ENCODE peak calls at places on chromosomes 4 and X, in seven cellular contexts. E, U, I, H, Q, L and X are unnamed samples.

GRCh38 chr4:124132161-124132560 is 580.4 kb downstream of the ANKRD50 start:
- DNase-seq in U (no peak), L (no peak), I (no peak), Q (no peak), E (no peak), H (no peak), X (no peak)

GRCh38 chr4:25913056-25913850 is 767 bp upstream of the SMIM20 start:
- DNase-seq in Q (peak), H (peak), L (peak), I (no peak), E (no peak), U (peak), X (peak)

GRCh38 chrX:103330601-103331397 is 760 bp downstream of the TCEAL7 start:
- DNase-seq in U (no peak), L (no peak), Q (no peak), E (no peak), H (no peak), I (no peak), X (no peak)

GRCh38 chr4:39699676-39700409 is 1.9 kb downstream of the UBE2K start:
- DNase-seq in I (no peak), H (no peak), E (no peak), Q (no peak), L (no peak), U (no peak), X (no peak)

GRCh38 chr4:142354794-142355416 is 491.2 kb downstream of the INPP4B start:
- DNase-seq in L (no peak), Q (no peak), H (no peak), I (no peak), E (no peak), U (no peak), X (no peak)

GRCh38 chrX:133849676-133850075 is 135.7 kb downstream of the GPC3 start:
- DNase-seq in U (no peak), I (no peak), Q (no peak), H (no peak), E (no peak), L (no peak), X (no peak)

GRCh38 chr4:80989921-80990544 is 40.5 kb upstream of the BMP3 start:
- DNase-seq in H (no peak), U (no peak), Q (no peak), L (peak), I (peak), E (peak), X (no peak)

GRCh38 chrX:149540621-149541520 is at the start of gene EOLA1:
- DNase-seq in I (peak), L (peak), U (no peak), E (peak), Q (peak), H (peak), X (peak)

GRCh38 chr4:113312529-113312928 is 263.1 kb downstream of the ANK2 start:
- DNase-seq in I (no peak), U (no peak), H (no peak), E (no peak), L (no peak), Q (no peak), X (no peak)

GRCh38 chrX:2697306-2697705 is 6.2 kb downstream of the CD99 start:
- DNase-seq in I (no peak), L (no peak), Q (no peak), H (peak), E (no peak), U (no peak), X (no peak)

GRCh38 chr4:16027626-16028025 is 56.2 kb downstream of the PROM1 start:
- DNase-seq in U (no peak), I (no peak), Q (no peak), H (no peak), L (no peak), E (no peak), X (no peak)

GRCh38 chr4:24067781-24068193 is 177.9 kb upstream of the PPARGC1A start:
- DNase-seq in I (no peak), Q (peak), L (no peak), U (no peak), H (no peak), E (peak), X (no peak)

GRCh38 chrX:153953892-153954617 is 9.6 kb upstream of the RENBP start:
- DNase-seq in I (no peak), E (no peak), L (no peak), H (peak), Q (no peak), U (no peak), X (peak)

GRCh38 chrX:153600921-153601320 is 2.0 kb upstream of the CCNQ start:
- DNase-seq in E (no peak), Q (no peak), U (no peak), L (no peak), H (peak), I (no peak), X (no peak)

GRCh38 chr4:185134176-185134869 is 8.7 kb upstream of the SLC25A4 start:
- DNase-seq in L (no peak), Q (no peak), I (peak), H (no peak), E (peak), U (no peak), X (no peak)

GRCh38 chr4:173821031-173821430 is 291.0 kb upstream of the HAND2 start:
- DNase-seq in I (no peak), U (no peak), Q (no peak), L (no peak), E (no peak), H (no peak), X (no peak)

GRCh38 chr4:76969493-76969892 is 19.9 kb downstream of the SEPTIN11 start:
- DNase-seq in L (no peak), U (no peak), I (no peak), H (no peak), Q (no peak), E (no peak), X (no peak)

GRCh38 chrX:130330706-130331105 is 9.0 kb upstream of the SLC25A14 start:
- DNase-seq in U (no peak), H (peak), L (no peak), I (peak), E (peak), Q (peak), X (peak)

GRCh38 chr4:24488399-24489164 is 95.8 kb downstream of the DHX15 start:
- DNase-seq in H (peak), L (peak), I (peak), Q (peak), U (peak), E (peak), X (peak)

GRCh38 chrX:102858826-102859627 is 78.0 kb upstream of the RAB40AL start:
- DNase-seq in L (no peak), H (no peak), I (no peak), U (no peak), Q (no peak), E (no peak), X (no peak)

GRCh38 chr4:35982318-35982717 is 262.0 kb downstream of the ARAP2 start:
- DNase-seq in E (no peak), H (no peak), L (no peak), I (no peak), U (no peak), Q (no peak), X (no peak)

GRCh38 chr4:3231431-3231980 is 17.5 kb upstream of the MSANTD1 start:
- DNase-seq in E (no peak), L (no peak), U (no peak), I (no peak), Q (no peak), H (no peak), X (no peak)

GRCh38 chr4:46389301-46389761 is 597 bp downstream of the GABRA2 start:
- DNase-seq in Q (no peak), L (no peak), I (no peak), H (no peak), U (no peak), E (no peak), X (no peak)

GRCh38 chr4:182922551-182923284 is 5.5 kb upstream of the DCTD start:
- DNase-seq in I (no peak), Q (no peak), L (no peak), U (no peak), E (no peak), H (no peak), X (no peak)

GRCh38 chrX:70442224-70442623 is 2.4 kb upstream of the DLG3 start:
- DNase-seq in I (no peak), E (no peak), L (no peak), Q (no peak), U (no peak), H (no peak), X (no peak)

GRCh38 chr4:16505726-16506125 is 279.5 kb upstream of the TAPT1 start:
- DNase-seq in Q (no peak), I (no peak), E (no peak), H (no peak), L (no peak), U (no peak), X (no peak)

GRCh38 chr4:46404961-46405360 is 15.0 kb upstream of the GABRA2 start:
- DNase-seq in U (no peak), Q (no peak), L (no peak), H (no peak), E (no peak), I (no peak), X (no peak)

GRCh38 chr4:77697860-77698599 is 92.4 kb downstream of the CXCL13 start:
- DNase-seq in U (no peak), I (peak), E (peak), Q (no peak), H (no peak), L (no peak), X (no peak)

GRCh38 chr4:101037938-101038413 is 309.4 kb downstream of the PPP3CA start:
- DNase-seq in U (no peak), I (no peak), Q (no peak), H (no peak), L (no peak), E (no peak), X (no peak)

GRCh38 chr4:182448281-182449151 is 205.3 kb downstream of the TENM3 start:
- DNase-seq in L (peak), Q (peak), H (peak), I (peak), U (peak), E (peak), X (peak)

GRCh38 chr4:171813195-171813955 is at the start of gene GALNTL6:
- DNase-seq in L (no peak), U (no peak), I (no peak), Q (no peak), E (peak), H (peak), X (no peak)

GRCh38 chrX:97399400-97399799 is 515.7 kb downstream of the RPA4 start:
- DNase-seq in Q (no peak), E (peak), U (no peak), I (no peak), L (no peak), H (no peak), X (no peak)

GRCh38 chr4:5758741-5759140 is 47.7 kb downstream of the EVC start:
- DNase-seq in Q (no peak), U (no peak), E (peak), I (peak), H (no peak), L (peak), X (no peak)

GRCh38 chr4:150229538-150229937 is 151.3 kb downstream of the DCLK2 start:
- DNase-seq in H (no peak), L (no peak), U (no peak), I (no peak), Q (no peak), E (peak), X (no peak)

DNA sequence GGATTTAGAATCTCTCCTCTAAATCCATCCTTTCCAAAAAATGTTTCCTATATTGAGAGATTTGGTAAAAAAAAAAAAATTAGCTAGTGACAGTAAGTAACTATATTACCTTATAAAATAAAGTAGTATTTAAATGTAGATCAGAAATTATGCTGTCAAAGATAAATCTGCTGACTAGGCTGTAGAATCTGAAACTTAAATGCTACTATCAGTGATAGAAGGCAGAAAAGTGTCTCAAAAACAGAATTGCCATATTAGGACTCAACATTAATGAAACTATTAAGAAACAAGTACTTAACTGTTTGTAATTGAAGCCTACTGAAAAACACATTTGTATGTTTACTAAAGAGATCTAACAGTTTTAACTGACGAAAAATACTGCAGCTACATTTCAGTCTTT is 8.3 kb downstream of the TAF9B start:
- DNase-seq in U (no peak), L (no peak), E (no peak), I (no peak), Q (no peak), H (no peak), X (no peak)
- H3K4me3 ChIP-seq in U (no peak), L (no peak), E (no peak), I (no peak), Q (no peak), H (no peak), X (no peak)

DNA sequence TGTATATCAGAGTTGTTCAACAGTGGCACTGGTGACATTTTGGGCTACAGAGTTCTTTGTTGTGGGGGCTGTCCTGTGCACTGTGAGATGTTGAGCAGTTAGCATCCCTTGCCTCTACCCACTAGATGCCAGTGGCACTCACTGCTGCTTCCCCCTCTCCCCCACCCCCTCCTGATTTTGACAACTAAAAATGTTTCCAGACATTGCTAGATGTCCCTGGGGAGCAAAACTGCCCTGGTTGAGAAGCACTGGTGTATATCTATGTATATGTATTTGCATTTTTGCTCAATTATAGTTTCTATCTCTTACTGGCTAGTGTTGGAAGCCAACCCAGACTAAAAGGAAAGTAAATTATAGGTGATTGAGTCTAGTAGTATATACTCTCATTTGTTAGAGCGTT is 2.4 kb downstream of the TMEM131L start:
- DNase-seq in U (no peak), H (no peak), Q (no peak), L (no peak), E (no peak), I (no peak), X (no peak)
- TF ChIP-seq POLR2A in U (no peak), H (no peak), Q (no peak), L (no peak), E (no peak), I (no peak), X (no peak)

GRCh38 chr4:38311495-38311894 is 351.3 kb downstream of the PTTG2 start:
- DNase-seq in E (no peak), I (no peak), H (no peak), Q (no peak), L (no peak), U (no peak), X (no peak)
- H3K4me3 ChIP-seq in E (no peak), I (no peak), H (no peak), Q (no peak), L (no peak), U (no peak), X (no peak)

GRCh38 chrX:49155900-49156837 is 6.4 kb upstream of the MAGIX start:
- DNase-seq in L (peak), H (peak), Q (peak), I (peak), U (peak), E (peak), X (peak)
- TF ChIP-seq POLR2A in L (no peak), H (peak), Q (peak), I (no peak), U (peak), E (no peak), X (peak)

GRCh38 chr4:177177446-177178160 is 132.1 kb upstream of the NEIL3 start:
- DNase-seq in U (no peak), H (no peak), L (no peak), Q (no peak), I (no peak), E (no peak), X (no peak)
- H3K4me3 ChIP-seq in U (no peak), H (no peak), L (no peak), Q (no peak), I (no peak), E (no peak), X (no peak)

GRCh38 chrX:54640103-54640428 is 110.0 kb downstream of the GNL3L start:
- DNase-seq in E (no peak), H (no peak), Q (no peak), I (no peak), L (no peak), U (no peak), X (no peak)

GRCh38 chrX:54640721-54641120 is 110.7 kb downstream of the GNL3L start:
- DNase-seq in E (no peak), L (no peak), Q (no peak), U (no peak), I (no peak), H (no peak), X (no peak)

GRCh38 chrX:54641530-54641929 is 111.5 kb downstream of the GNL3L start:
- DNase-seq in H (no peak), L (no peak), E (no peak), I (no peak), Q (no peak), U (no peak), X (no peak)

GRCh38 chrX:54639018-54639345 is 109.0 kb downstream of the GNL3L start:
- DNase-seq in Q (no peak), H (no peak), E (no peak), U (no peak), L (no peak), I (no peak), X (no peak)

DNA sequence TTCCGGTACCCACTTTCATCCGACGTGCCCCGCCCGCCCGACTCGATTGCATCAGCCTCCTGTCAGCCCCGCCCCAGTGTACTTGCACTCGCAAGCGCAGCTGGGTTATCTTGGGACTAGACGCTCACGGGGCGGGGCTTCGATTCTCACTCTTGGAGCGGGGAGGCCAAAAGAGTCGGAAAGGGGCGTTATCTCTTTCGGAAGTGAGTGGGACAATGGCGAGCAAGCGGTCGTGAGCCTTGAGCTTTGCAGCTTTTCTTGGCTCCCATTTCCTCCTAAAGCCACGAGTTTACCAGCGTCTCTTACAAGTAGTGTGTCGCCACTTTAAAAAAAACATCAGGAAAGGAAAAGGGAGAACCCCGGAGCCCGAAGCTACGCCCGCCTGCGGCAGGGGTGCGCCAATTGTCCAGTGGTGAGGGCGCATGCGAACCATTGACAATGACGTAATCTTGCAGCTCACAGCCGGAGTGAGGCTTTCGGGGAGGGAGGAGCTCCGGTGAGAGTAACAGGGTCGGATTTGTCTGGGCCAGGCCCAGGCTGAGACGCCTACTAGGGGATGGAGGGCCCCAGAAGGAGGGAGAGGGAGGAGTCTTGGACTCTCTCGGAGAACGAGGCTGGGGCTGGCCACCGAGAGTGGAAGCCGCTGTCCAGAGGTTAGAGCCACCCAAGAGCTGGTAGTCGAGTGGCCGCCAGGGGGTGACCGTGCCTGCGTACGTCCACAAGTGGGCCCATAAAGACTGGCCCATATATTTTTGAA is 109.5 kb downstream of the GNL3L start:
- DNase-seq in E (peak), U (peak), I (peak), H (peak), L (peak), Q (peak), X (peak)
- TF ChIP-seq POLR2A in E (peak), U (peak), I (no peak), H (no peak), L (no peak), Q (peak), X (peak)

GRCh38 chr4:61553562-61554125 is 353.5 kb downstream of the ADGRL3 start:
- DNase-seq in E (no peak), I (no peak), U (no peak), L (no peak), H (no peak), Q (no peak), X (no peak)
- H3K4me3 ChIP-seq in E (no peak), I (no peak), U (no peak), L (no peak), H (no peak), Q (no peak), X (no peak)

DNA sequence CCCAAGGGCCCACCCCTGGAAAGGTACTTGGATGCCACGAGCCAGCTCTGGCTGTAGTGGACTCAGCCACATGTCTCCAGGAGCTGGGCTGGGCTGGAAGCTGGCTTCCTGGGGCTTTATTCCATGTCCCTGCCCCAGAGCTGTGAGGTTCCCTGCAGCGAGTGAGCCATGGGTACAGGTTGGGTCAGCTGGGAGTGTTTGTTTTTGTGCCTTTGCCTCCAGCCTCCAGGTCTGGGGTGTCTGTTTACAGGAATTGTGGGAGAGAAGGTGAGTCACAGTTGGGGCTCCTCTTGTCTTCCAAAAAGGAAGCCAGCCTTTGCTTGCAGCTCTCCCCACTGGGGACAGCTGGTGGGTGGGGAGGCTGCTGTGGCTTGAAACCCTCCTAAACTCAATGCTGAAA is 21.5 kb downstream of the SORCS2 start:
- DNase-seq in E (no peak), Q (no peak), I (no peak), L (no peak), H (no peak), U (no peak), X (no peak)
- TF ChIP-seq POLR2A in E (no peak), Q (no peak), I (no peak), L (no peak), H (no peak), U (no peak), X (no peak)

GRCh38 chrX:55119712-55120111 is 30.9 kb downstream of the PAGE2 start:
- DNase-seq in E (no peak), L (no peak), H (no peak), U (no peak), I (no peak), Q (no peak), X (no peak)
- H3K4me3 ChIP-seq in E (no peak), L (no peak), H (no peak), U (no peak), I (no peak), Q (no peak), X (no peak)